ENCODE peak calls at places on chromosomes 3 and 15, in seven cellular contexts. C is HEK293T, O is HepG2, L is H1, P is K562, M is HCT116, E is GM12878. W is an unnamed sample.
A peak's percentile ranks its signal among the peaks of the same experiment; 100 is the strongest.

GRCh38 chr15:24764375-24765171 is 89.0 kb downstream of the NPAP1 start:
- DNase-seq in C (no peak), O (no peak), L (no peak), P (no peak), M (no peak), E (no peak), W (no peak)

GRCh38 chr15:75577401-75578205 is 1.5 kb downstream of the PTPN9 start:
- DNase-seq in C (no peak), O (no peak), L (no peak), P (no peak), M (no peak), E (no peak), W (no peak)

GRCh38 chr3:113629941-113630340 is 66.5 kb downstream of the USF3 start:
- DNase-seq in C (no peak), O (no peak), L (no peak), P (no peak), M (no peak), E (no peak), W (no peak)

GRCh38 chr3:170703121-170703588 is 117.3 kb upstream of the SLC7A14 start:
- DNase-seq in C (no peak), O (no peak), L (no peak), P (peak; percentile 90), M (no peak), E (no peak), W (no peak)

GRCh38 chr3:125141596-125142417 is 70.7 kb downstream of the SLC12A8 start:
- DNase-seq in C (no peak), O (no peak), L (no peak), P (no peak), M (no peak), E (no peak), W (peak; percentile 78)

GRCh38 chr3:45333549-45333948 is 54.8 kb upstream of the LARS2 start:
- DNase-seq in C (no peak), O (no peak), L (no peak), P (peak; percentile 41), M (no peak), E (no peak), W (no peak)

GRCh38 chr15:45114076-45114750 is at the start of the genes DUOX2 and DUOXA2:
- DNase-seq in C (no peak), O (no peak), L (no peak), P (no peak), M (no peak), E (no peak), W (peak; percentile 23)

GRCh38 chr15:63870403-63871209 is 36.9 kb upstream of the HERC1 start:
- DNase-seq in C (peak; percentile 42), O (peak; percentile 61), L (peak; percentile 9), P (peak; percentile 63), M (no peak), E (no peak), W (peak; percentile 65)

GRCh38 chr15:74505837-74506514 is 35.0 kb upstream of the ARID3B start:
- DNase-seq in C (no peak), O (no peak), L (no peak), P (no peak), M (no peak), E (no peak), W (no peak)

GRCh38 chr15:58401991-58402649 is 29.7 kb upstream of the LIPC start:
- DNase-seq in C (no peak), O (no peak), L (no peak), P (no peak), M (no peak), E (no peak), W (no peak)

GRCh38 chr15:43285609-43286037 is 18.9 kb upstream of the TGM5 start:
- DNase-seq in C (peak; percentile 44), O (peak; percentile 71), L (no peak), P (peak; percentile 81), M (peak; percentile 56), E (peak; percentile 42), W (peak; percentile 36)

GRCh38 chr3:195093731-195094130 is 177.2 kb downstream of the XXYLT1 start:
- DNase-seq in C (no peak), O (no peak), L (no peak), P (no peak), M (no peak), E (no peak), W (no peak)

GRCh38 chr3:126446301-126446700 is 29.4 kb downstream of the ZXDC start:
- DNase-seq in C (no peak), O (no peak), L (no peak), P (no peak), M (no peak), E (no peak), W (peak; percentile 46)
- TF ChIP-seq SP1 in C (no peak), O (no peak), L (no peak), P (no peak), M (no peak), E (no peak), W (no peak)

GRCh38 chr3:71581451-71581980 is 2.0 kb downstream of the FOXP1 start:
- DNase-seq in C (peak; percentile 45), O (no peak), L (no peak), P (no peak), M (no peak), E (no peak), W (peak; percentile 45)

GRCh38 chr3:71583569-71584215 is at the start of gene FOXP1:
- DNase-seq in C (peak; percentile 58), O (peak; percentile 66), L (no peak), P (peak; percentile 75), M (peak; percentile 51), E (no peak), W (peak; percentile 70)

GRCh38 chr3:71582612-71583568 is 638 bp downstream of the FOXP1 start:
- DNase-seq in C (peak; percentile 61), O (peak; percentile 75), L (no peak), P (peak; percentile 83), M (no peak), E (no peak), W (peak; percentile 79)

GRCh38 chr3:71580636-71581215 is 2.8 kb downstream of the FOXP1 start:
- DNase-seq in C (no peak), O (no peak), L (no peak), P (no peak), M (no peak), E (no peak), W (no peak)

DNA sequence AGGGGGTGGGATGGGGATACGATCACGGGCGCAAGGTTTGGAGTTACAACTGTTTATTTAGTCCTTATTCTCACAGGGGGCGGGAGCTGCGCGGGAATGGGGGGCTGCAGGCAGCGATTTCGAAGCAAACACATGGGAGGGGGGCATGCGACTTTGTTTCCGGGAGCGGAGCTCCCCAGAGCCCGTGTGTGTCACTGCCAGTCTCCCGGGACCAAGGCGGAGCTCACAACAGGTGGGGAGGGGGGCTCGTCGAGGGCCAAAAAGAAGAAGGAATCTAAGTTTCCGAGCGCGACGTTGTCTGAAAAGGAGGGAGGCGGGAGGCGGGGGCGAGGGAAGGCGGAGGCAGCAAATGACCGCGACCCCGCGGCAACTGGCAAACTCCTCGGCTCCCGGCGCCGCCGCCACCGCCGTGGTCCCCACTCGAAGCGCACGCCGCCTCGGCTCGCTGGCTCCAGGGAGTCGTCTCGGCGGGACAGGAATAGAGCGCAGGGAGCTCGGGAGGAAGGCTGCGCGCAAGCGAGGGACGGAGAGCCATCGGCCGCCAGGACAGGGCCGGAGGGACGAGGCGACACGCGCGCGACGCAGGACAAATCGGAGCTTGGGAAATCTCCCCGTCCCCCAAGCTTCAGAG is 1.4 kb downstream of the FOXP1 start:
- DNase-seq in C (peak; percentile 57), O (peak; percentile 58), L (no peak), P (peak; percentile 64), M (no peak), E (no peak), W (peak; percentile 74)
- TF ChIP-seq SP1 in C (no peak), O (no peak), L (no peak), P (peak; percentile 16), M (no peak), E (no peak), W (no peak)

GRCh38 chr3:189149203-189149602 is 22.6 kb upstream of the TPRG1 start:
- DNase-seq in C (no peak), O (no peak), L (no peak), P (no peak), M (no peak), E (no peak), W (no peak)

GRCh38 chr3:189143321-189143720 is 28.4 kb upstream of the TPRG1 start:
- DNase-seq in C (no peak), O (no peak), L (no peak), P (no peak), M (no peak), E (no peak), W (no peak)

GRCh38 chr3:189144645-189145044 is 27.1 kb upstream of the TPRG1 start:
- DNase-seq in C (no peak), O (no peak), L (no peak), P (no peak), M (no peak), E (no peak), W (no peak)

GRCh38 chr3:189148090-189148507 is 23.7 kb upstream of the TPRG1 start:
- DNase-seq in C (peak; percentile 42), O (peak; percentile 52), L (peak; percentile 9), P (peak; percentile 46), M (peak; percentile 37), E (no peak), W (peak; percentile 69)

DNA sequence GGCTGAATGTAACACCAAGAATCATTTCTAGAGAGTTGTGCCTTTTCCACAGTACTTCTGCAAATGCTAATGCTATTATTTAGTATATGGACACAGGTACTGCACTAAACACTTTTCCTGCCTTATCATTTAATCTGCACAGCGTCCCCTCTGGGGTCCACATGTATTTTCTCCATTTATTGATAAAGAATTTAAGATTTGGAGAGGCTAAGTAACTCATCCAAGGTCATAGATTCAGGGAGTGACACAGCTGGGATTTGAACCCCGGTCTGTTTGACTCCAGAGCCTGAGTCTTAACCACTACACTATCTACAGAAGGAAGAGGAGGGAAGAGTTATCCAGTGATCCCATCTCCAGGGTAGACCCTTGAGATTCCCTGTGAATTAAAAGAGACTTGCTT is 24.9 kb upstream of the TPRG1 start:
- DNase-seq in C (no peak), O (no peak), L (peak; percentile 3), P (no peak), M (no peak), E (no peak), W (no peak)
- TF ChIP-seq SP1 in C (no peak), O (no peak), L (no peak), P (no peak), M (no peak), E (no peak), W (no peak)

GRCh38 chr15:71237456-71238188 is 122.4 kb downstream of the THSD4 start:
- DNase-seq in C (no peak), O (peak; percentile 21), L (no peak), P (peak; percentile 16), M (peak; percentile 69), E (no peak), W (no peak)
- TF ChIP-seq SP1 in C (no peak), O (no peak), L (no peak), P (no peak), M (peak; percentile 62), E (no peak), W (no peak)

GRCh38 chr3:117885046-117885445 is 1149.6 kb downstream of the IGSF11 start:
- DNase-seq in C (no peak), O (no peak), L (no peak), P (no peak), M (no peak), E (no peak), W (no peak)
- TF ChIP-seq SP1 in C (no peak), O (no peak), L (no peak), P (no peak), M (no peak), E (no peak), W (no peak)

GRCh38 chr3:148600902-148601765 is 96.6 kb upstream of the AGTR1 start:
- DNase-seq in C (no peak), O (peak; percentile 100), L (no peak), P (no peak), M (peak; percentile 4), E (no peak), W (no peak)
- TF ChIP-seq SP1 in C (no peak), O (no peak), L (no peak), P (no peak), M (no peak), E (no peak), W (no peak)

W was measured in WTC11.